ENCODE peak calls at places on chromosomes 16 and 17, in five cellular contexts. A is HCT116, W is H1, Q is GM12878, U is K562. R is an unnamed sample.

GRCh38 chr17:10151667-10152496 is 46.5 kb downstream of the GAS7 start:
- DNase-seq in U (no peak), A (no peak), Q (no peak), W (no peak), R (no peak)

GRCh38 chr16:89037261-89038152 is 56.1 kb upstream of the ACSF3 start:
- DNase-seq in Q (no peak), U (peak; percentile 79), A (no peak), W (peak; percentile 7), R (no peak)

GRCh38 chr17:71252446-71252845 is 868.4 kb upstream of the SOX9 start:
- DNase-seq in U (no peak), A (no peak), W (no peak), Q (no peak), R (no peak)

GRCh38 chr17:45883063-45883462 is 11.3 kb upstream of the MAPT start:
- DNase-seq in U (no peak), W (no peak), Q (no peak), A (no peak), R (no peak)

GRCh38 chr16:57815987-57816745 is 13.9 kb upstream of the KIFC3 start:
- DNase-seq in A (peak; percentile 73), U (peak; percentile 65), Q (no peak), W (no peak), R (no peak)

GRCh38 chr16:50126183-50126582 is 26.9 kb upstream of the TENT4B start:
- DNase-seq in A (no peak), U (no peak), W (no peak), Q (no peak), R (no peak)

GRCh38 chr17:43316522-43317142 is 82.2 kb upstream of the ARL4D start:
- DNase-seq in Q (no peak), W (no peak), A (no peak), U (peak; percentile 45), R (no peak)

GRCh38 chr17:78806451-78806850 is 24.4 kb upstream of the CYTH1 start:
- DNase-seq in Q (no peak), U (no peak), W (no peak), A (no peak), R (no peak)

GRCh38 chr16:54342966-54343365 is 56.4 kb upstream of the IRX3 start:
- DNase-seq in A (no peak), W (no peak), U (no peak), Q (no peak), R (no peak)

GRCh38 chr17:78491236-78492115 is 85.7 kb downstream of the DNAH17 start:
- DNase-seq in U (no peak), Q (no peak), W (no peak), A (no peak), R (no peak)

GRCh38 chr17:83196088-83196765 is 116.8 kb downstream of the METRNL start:
- DNase-seq in U (no peak), Q (no peak), A (no peak), W (no peak), R (no peak)

GRCh38 chr17:147796-148740 is 10.7 kb downstream of the SCGB1C2 start:
- DNase-seq in A (no peak), W (no peak), U (no peak), Q (no peak), R (no peak)

GRCh38 chr17:50180066-50180465 is 14.3 kb downstream of the SGCA start:
- DNase-seq in W (no peak), U (no peak), Q (no peak), A (no peak), R (no peak)

GRCh38 chr16:89721644-89722391 is 481 bp downstream of the ZNF276 start:
- DNase-seq in W (no peak), U (peak; percentile 58), Q (no peak), A (no peak), R (no peak)

GRCh38 chr17:81432873-81433451 is 37.7 kb downstream of the BAHCC1 start:
- DNase-seq in Q (no peak), W (no peak), A (no peak), U (no peak), R (no peak)

GRCh38 chr17:43444223-43445008 is 39.4 kb upstream of the DHX8 start:
- DNase-seq in A (no peak), W (no peak), U (no peak), Q (no peak), R (no peak)

GRCh38 chr16:81279375-81279774 is 35.4 kb upstream of the GAN start:
- DNase-seq in Q (no peak), A (no peak), U (no peak), W (no peak), R (no peak)

GRCh38 chr16:68227850-68228553 is 7.9 kb downstream of the ESRP2 start:
- DNase-seq in U (no peak), Q (no peak), W (no peak), A (no peak), R (no peak)

GRCh38 chr16:29029168-29029994 is 44.5 kb downstream of the LAT start:
- DNase-seq in Q (no peak), U (peak; percentile 89), A (no peak), W (peak; percentile 23), R (no peak)

GRCh38 chr16:66408181-66409048 is 18.7 kb upstream of the BEAN1 start:
- DNase-seq in U (peak; percentile 16), A (peak; percentile 60), Q (no peak), W (no peak), R (peak; percentile 93)

GRCh38 chr16:27374231-27374793 is 27.7 kb upstream of the IL21R start:
- DNase-seq in A (no peak), W (no peak), U (no peak), Q (peak; percentile 80), R (no peak)

GRCh38 chr17:3004925-3005324 is 58.5 kb downstream of the OR1D5 start:
- DNase-seq in W (no peak), A (no peak), U (no peak), Q (no peak), R (no peak)

GRCh38 chr16:49530396-49530795 is 156.8 kb downstream of the C16orf78 start:
- DNase-seq in U (no peak), W (no peak), Q (no peak), A (no peak), R (no peak)

GRCh38 chr17:74514632-74515035 is 16.6 kb downstream of the CD300LB start:
- DNase-seq in W (no peak), U (peak; percentile 16), Q (no peak), A (no peak), R (no peak)

GRCh38 chr16:24978370-24978914 is 36.7 kb downstream of the ARHGAP17 start:
- DNase-seq in A (no peak), W (no peak), U (no peak), Q (peak; percentile 77), R (no peak)

GRCh38 chr16:27426423-27427408 is 24.7 kb downstream of the IL21R start:
- DNase-seq in W (no peak), A (peak; percentile 28), U (peak; percentile 54), Q (peak; percentile 93), R (peak; percentile 60)

GRCh38 chr17:52181842-52182241 is 23.3 kb upstream of the CA10 start:
- DNase-seq in Q (no peak), W (no peak), A (no peak), U (no peak), R (no peak)

GRCh38 chr16:88763502-88764053 is 21.4 kb downstream of the PIEZO1 start:
- DNase-seq in Q (no peak), W (no peak), U (peak; percentile 60), A (no peak), R (peak; percentile 97)

GRCh38 chr17:43753488-43754129 is 5.0 kb downstream of the SOST start:
- DNase-seq in A (no peak), Q (peak; percentile 41), U (peak; percentile 23), W (no peak), R (no peak)

GRCh38 chr16:27966756-27967155 is 96.8 kb downstream of the GSG1L start:
- DNase-seq in U (peak; percentile 55), A (no peak), W (no peak), Q (no peak), R (no peak)

GRCh38 chr16:30912794-30913412 is 10.5 kb upstream of the FBXL19 start:
- DNase-seq in U (no peak), W (no peak), A (no peak), Q (no peak), R (no peak)

GRCh38 chr16:55021595-55022475 is 91.2 kb downstream of the IRX5 start:
- DNase-seq in U (peak; percentile 86), W (peak; percentile 15), Q (no peak), A (peak; percentile 67), R (peak; percentile 23)

DNA sequence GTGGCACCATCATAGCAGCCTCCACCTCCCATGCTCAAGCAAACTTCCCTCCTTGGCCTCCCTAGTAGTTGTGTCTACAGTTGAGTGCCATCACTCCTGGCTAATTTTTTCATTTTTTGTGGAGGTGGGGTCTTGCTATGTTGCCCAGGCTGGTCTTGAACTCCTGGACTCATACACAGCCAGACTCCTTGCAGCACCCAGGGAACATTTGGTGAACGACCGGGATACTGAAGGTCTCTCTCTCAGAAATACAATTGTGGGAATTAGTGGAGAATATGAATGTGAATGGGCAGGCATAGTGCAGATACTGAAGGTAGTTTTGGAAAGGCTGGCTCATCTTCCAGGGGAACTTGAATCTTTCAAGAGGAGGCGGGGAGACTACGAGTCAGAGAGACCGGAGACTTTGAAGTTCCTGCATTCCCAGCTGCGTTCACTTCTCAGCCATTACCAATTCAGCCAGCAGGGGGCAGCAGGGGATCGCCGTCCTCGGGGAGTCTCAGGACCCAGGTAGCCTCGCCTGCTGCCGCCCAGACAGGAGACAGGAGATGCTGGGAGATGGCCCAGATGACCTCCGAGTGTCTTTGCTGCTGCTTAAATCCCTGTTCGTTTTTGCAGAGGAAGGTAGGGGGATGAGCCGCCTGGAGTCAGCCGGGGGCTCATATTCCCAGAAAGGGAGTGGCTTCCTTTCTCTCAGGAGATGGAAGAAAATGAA is 68.6 kb downstream of the HAPSTR1 start:
- DNase-seq in U (peak; percentile 72), A (peak; percentile 75), Q (peak; percentile 4), W (peak; percentile 83), R (peak; percentile 67)
- TF ChIP-seq SRF in U (no peak), A (no peak), Q (no peak), W (no peak), R (no peak)

DNA sequence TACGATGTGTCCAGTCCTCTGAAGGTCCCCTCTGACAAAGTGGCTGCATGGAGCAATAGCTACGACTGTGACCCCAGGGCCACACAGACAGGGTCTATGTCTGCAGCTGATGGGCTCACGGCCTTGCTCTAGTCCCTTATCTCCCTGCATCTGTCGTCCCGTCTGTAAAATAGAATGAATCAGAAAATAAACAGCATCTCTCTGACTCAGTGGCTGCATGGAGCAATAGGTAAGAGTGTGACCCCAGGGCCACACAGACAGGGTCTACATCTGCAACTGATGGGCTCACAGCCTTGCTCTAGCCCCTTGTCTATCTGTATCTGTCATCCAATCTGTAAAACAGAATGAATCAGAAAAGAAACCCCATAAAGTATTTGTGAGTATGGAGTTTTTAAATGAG is 117.6 kb upstream of the FOXF1 start:
- DNase-seq in Q (no peak), W (no peak), A (no peak), U (no peak), R (no peak)
- TF ChIP-seq SRF in Q (no peak), W (no peak), A (no peak), U (no peak), R (no peak)

GRCh38 chr17:75830168-75831031 is 13.8 kb downstream of the UNC13D start:
- DNase-seq in W (peak; percentile 70), Q (no peak), A (no peak), U (no peak), R (no peak)
- TF ChIP-seq SRF in W (no peak), Q (no peak), A (no peak), U (no peak), R (no peak)

DNA sequence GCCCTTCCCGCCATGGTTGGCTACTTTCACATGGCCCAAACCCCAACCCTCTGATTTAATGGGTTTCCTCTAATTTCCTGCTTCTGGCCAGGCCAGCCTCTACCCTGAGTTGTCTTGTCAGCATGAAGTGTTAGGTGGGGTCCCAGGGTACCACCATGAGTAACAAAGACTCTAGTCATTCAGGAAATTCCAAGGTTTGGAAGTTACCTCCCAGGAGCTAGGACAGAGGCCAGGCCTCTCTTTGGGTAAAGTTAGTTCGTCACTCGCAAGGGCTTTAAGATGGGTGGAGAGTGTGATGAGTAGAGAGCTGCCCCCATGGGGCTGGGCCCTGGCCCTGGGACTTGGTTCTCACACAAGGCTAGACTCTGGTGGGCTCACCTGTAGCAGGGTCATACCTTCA is 54.6 kb downstream of the PLD6 start:
- DNase-seq in W (no peak), A (no peak), Q (no peak), U (no peak), R (no peak)
- TF ChIP-seq SRF in W (no peak), A (no peak), Q (no peak), U (no peak), R (no peak)